ENCODE peak calls at places on chromosome 7, in six cellular contexts. Z is HEK293T; N is stimulated activated CD4-positive, alpha-beta T cell treated with anti-CD3 and anti-CD28 coated beads, Interleukin-2, amount 100 ng/mL, for 48 hours; O is NCI-H446; D is ovary; X is heart right ventricle. U is an unnamed sample.

GRCh38 chr7:99733448-99733847 is 1.5 kb downstream of the CYP3A7 start:
- DNase-seq in D (no peak), N (no peak), O (no peak), X (no peak), Z (peak), U (peak)

GRCh38 chr7:31690892-31691291 is 3.9 kb downstream of the PPP1R17 start:
- DNase-seq in N (no peak), D (no peak), Z (no peak), O (no peak), X (no peak), U (no peak)

GRCh38 chr7:64630496-64630895 is 35.4 kb upstream of the ZNF107 start:
- DNase-seq in N (no peak), D (no peak), Z (peak), O (no peak), X (no peak), U (peak)

GRCh38 chr7:77469927-77470326 is 53.8 kb upstream of the GSAP start:
- DNase-seq in X (no peak), N (no peak), O (no peak), D (no peak), Z (no peak), U (no peak)

GRCh38 chr7:34939175-34939574 is 98.1 kb downstream of the DPY19L1 start:
- DNase-seq in D (no peak), Z (no peak), O (no peak), N (no peak), X (no peak), U (no peak)

GRCh38 chr7:30231271-30231670 is 53.1 kb upstream of the ZNRF2 start:
- DNase-seq in Z (no peak), N (no peak), D (no peak), X (no peak), O (no peak), U (no peak)

GRCh38 chr7:520503-521161 is 986 bp upstream of the PDGFA start:
- DNase-seq in D (peak), Z (no peak), X (peak), N (no peak), O (no peak), U (no peak)

GRCh38 chr7:100588438-100588837 is 2.3 kb downstream of the FBXO24 start:
- DNase-seq in Z (no peak), O (no peak), N (no peak), D (no peak), X (no peak), U (peak)

GRCh38 chr7:95473276-95473985 is 12.3 kb upstream of the ASB4 start:
- DNase-seq in D (no peak), X (no peak), O (no peak), Z (no peak), N (no peak), U (no peak)

GRCh38 chr7:5448378-5449042 is 24.9 kb upstream of the TNRC18 start:
- DNase-seq in D (peak), Z (no peak), N (no peak), X (no peak), O (no peak), U (no peak)

GRCh38 chr7:87375647-87376435 is 30.4 kb downstream of the CROT start:
- DNase-seq in Z (no peak), D (no peak), N (no peak), O (no peak), X (no peak), U (no peak)

GRCh38 chr7:150876817-150877526 is 24.7 kb downstream of the AOC1 start:
- DNase-seq in D (peak), X (peak), O (peak), N (peak), Z (peak), U (peak)

GRCh38 chr7:4470246-4470645 is 211.8 kb upstream of the FOXK1 start:
- DNase-seq in D (no peak), X (no peak), N (no peak), O (no peak), Z (no peak), U (no peak)

GRCh38 chr7:157955383-157955999 is 618.7 kb downstream of the DNAJB6 start:
- DNase-seq in X (no peak), D (no peak), O (no peak), N (no peak), Z (no peak), U (no peak)

GRCh38 chr7:149789101-149789500 is 15.7 kb upstream of the ZNF467 start:
- DNase-seq in X (peak), O (no peak), N (no peak), D (no peak), Z (no peak), U (no peak)

GRCh38 chr7:157682064-157682945 is 345.5 kb downstream of the DNAJB6 start:
- DNase-seq in X (no peak), Z (no peak), N (no peak), D (no peak), O (no peak), U (no peak)

GRCh38 chr7:102230593-102230992 is 56.1 kb upstream of the SH2B2 start:
- DNase-seq in O (no peak), N (no peak), Z (no peak), D (no peak), X (no peak), U (no peak)

GRCh38 chr7:137953692-137954470 is 48.0 kb downstream of the CREB3L2 start:
- DNase-seq in O (no peak), D (no peak), N (no peak), X (no peak), Z (peak), U (peak)

GRCh38 chr7:51249187-51249945 is 67.2 kb downstream of the COBL start:
- DNase-seq in O (no peak), D (no peak), Z (no peak), X (no peak), N (no peak), U (no peak)

GRCh38 chr7:951881-952547 is 2.5 kb downstream of the ADAP1 start:
- DNase-seq in O (no peak), X (no peak), Z (no peak), N (no peak), D (no peak), U (no peak)

GRCh38 chr7:111012799-111013675 is 77.9 kb upstream of the LRRN3 start:
- DNase-seq in Z (no peak), D (no peak), N (no peak), O (no peak), X (no peak), U (no peak)

GRCh38 chr7:54811016-54811924 is 52.3 kb upstream of the SEC61G start:
- DNase-seq in X (no peak), Z (no peak), O (no peak), D (no peak), N (no peak), U (no peak)